ENCODE peak calls at places on chromosomes 5 and 9, in four cellular contexts. K, X, G and W are unnamed samples. For H3K4me1 and H3K27me3, the result is how much of the 10 kb centered on the place peaks cover.

GRCh38 chr5:100430268-100430900 is 104.8 kb upstream of the FAM174A start:
- DNase-seq in K (peak), X (peak), G (peak), W (peak)

GRCh38 chr5:149063017-149063687 is at the start of gene SH3TC2:
- DNase-seq in K (peak), X (peak), G (peak), W (no peak)

GRCh38 chr5:149799119-149799623 is 69.1 kb downstream of the PPARGC1B start:
- DNase-seq in K (no peak), X (peak), G (peak), W (no peak)

GRCh38 chr5:151696470-151697061 is 9.9 kb upstream of the SPARC start:
- DNase-seq in K (no peak), X (no peak), G (peak), W (no peak)

GRCh38 chr9:87324613-87325194 is 173.0 kb upstream of the DAPK1 start:
- DNase-seq in K (no peak), X (no peak), G (no peak), W (peak)

GRCh38 chr5:84168841-84169240 is 215.8 kb downstream of the EDIL3 start:
- DNase-seq in K (no peak), X (no peak), G (no peak), W (no peak)

GRCh38 chr5:43674536-43674935 is 71.6 kb downstream of the NNT start:
- DNase-seq in K (no peak), X (no peak), G (no peak), W (no peak)

GRCh38 chr9:132168347-132168746 is 6.5 kb downstream of the NTNG2 start:
- DNase-seq in K (peak), X (no peak), G (peak), W (no peak)

GRCh38 chr5:10746711-10747110 is 14.3 kb downstream of the DAP start:
- DNase-seq in K (peak), X (peak), G (no peak), W (no peak)
- H3K27ac ChIP-seq in K (peak), X (peak), G (no peak), W (no peak)

GRCh38 chr9:135711881-135712280 is 9.9 kb downstream of the KCNT1 start:
- DNase-seq in K (no peak), X (no peak), G (no peak), W (no peak)
- H3K4me1 ChIP-seq in K (under half), X (under half), G (under half), W (under half)

GRCh38 chr5:489689-490080 is 34.6 kb downstream of the SLC9A3 start:
- DNase-seq in K (no peak), X (no peak), G (no peak), W (no peak)
- H3K27me3 ChIP-seq in K (under half), X (half or more), G (under half), W (under half)

GRCh38 chr9:114452219-114453169 is 52.8 kb downstream of the WHRN start:
- DNase-seq in K (peak), X (peak), G (no peak), W (peak)
- H3K27ac ChIP-seq in K (no peak), X (no peak), G (no peak), W (peak)

GRCh38 chr5:15791859-15792258 is 291.9 kb downstream of the FBXL7 start:
- DNase-seq in K (no peak), X (no peak), G (no peak), W (no peak)
- H3K4me1 ChIP-seq in K (under half), X (under half), G (half or more), W (under half)